ENCODE peak calls at places on chromosome 13, in four cellular contexts. B is GM12878, R is WTC11, C is HepG2. O is an unnamed sample.

GRCh38 chr13:69109891-69110525 is 997.6 kb upstream of the ATXN8OS start:
- DNase-seq in R (no peak), B (no peak), C (no peak), O (no peak)

GRCh38 chr13:101523732-101524131 is 71.3 kb downstream of the ITGBL1 start:
- DNase-seq in R (no peak), C (no peak), B (no peak), O (no peak)

GRCh38 chr13:27967736-27968315 is 1.3 kb downstream of the CDX2 start:
- DNase-seq in B (no peak), C (no peak), R (no peak), O (no peak)

GRCh38 chr13:39586142-39586541 is 16.9 kb downstream of the LHFPL6 start:
- DNase-seq in C (no peak), B (no peak), R (no peak), O (no peak)

GRCh38 chr13:33721719-33722118 is 96.2 kb upstream of the RFC3 start:
- DNase-seq in B (no peak), R (no peak), C (no peak), O (no peak)

GRCh38 chr13:52383362-52383761 is 22.6 kb downstream of the THSD1 start:
- DNase-seq in B (no peak), R (no peak), C (no peak), O (no peak)

GRCh38 chr13:98847780-98848179 is 95.3 kb upstream of the SLC15A1 start:
- DNase-seq in R (peak), C (no peak), B (no peak), O (peak)

GRCh38 chr13:65914707-65915106 is 1315.4 kb downstream of the PCDH9 start:
- DNase-seq in B (no peak), R (no peak), C (no peak), O (no peak)

GRCh38 chr13:95533545-95534135 is 18.9 kb upstream of the CLDN10 start:
- DNase-seq in R (peak), B (no peak), C (no peak), O (no peak)

GRCh38 chr13:24605923-24606372 is 74.3 kb upstream of the ATP12A start:
- DNase-seq in R (no peak), B (no peak), C (peak), O (peak)

GRCh38 chr13:113403255-113404104 is 39.5 kb upstream of the GRTP1 start:
- DNase-seq in C (no peak), B (no peak), R (peak), O (no peak)

GRCh38 chr13:28659611-28659970 is 661 bp downstream of the POMP start:
- DNase-seq in R (no peak), C (no peak), B (no peak), O (no peak)

GRCh38 chr13:95603887-95604533 is 40.5 kb downstream of the DZIP1 start:
- DNase-seq in C (peak), R (no peak), B (no peak), O (no peak)

GRCh38 chr13:32811297-32811800 is 204.9 kb upstream of the KL start:
- DNase-seq in R (no peak), C (no peak), B (peak), O (no peak)

GRCh38 chr13:98039964-98040363 is 86.5 kb downstream of the IPO5 start:
- DNase-seq in B (no peak), C (no peak), R (no peak), O (no peak)

DNA sequence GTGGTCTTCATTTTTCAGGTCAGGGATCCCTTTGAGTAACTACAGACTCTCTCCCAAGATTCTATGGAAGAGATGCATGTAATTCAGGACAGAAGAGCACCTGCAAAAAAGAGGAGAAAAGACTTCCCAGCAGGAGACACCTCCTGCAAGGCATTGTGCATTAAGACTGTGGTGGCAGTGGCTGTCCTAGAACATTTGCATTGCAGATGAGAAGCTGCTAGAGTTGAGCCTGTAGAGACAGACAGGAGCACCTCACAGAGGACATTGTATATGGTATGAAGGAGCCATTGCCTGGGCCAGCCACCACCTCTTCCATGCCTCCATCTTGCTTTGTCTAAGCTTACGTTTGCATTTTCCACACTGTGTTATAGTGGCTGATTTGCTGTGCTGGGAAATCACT is 11.2 kb upstream of the MYO16 start:
- DNase-seq in C (no peak), B (no peak), R (no peak), O (no peak)
- TF ChIP-seq TCF7 in C (no peak), B (no peak), R (no peak), O (no peak)

GRCh38 chr13:111251646-111252448 is 68.6 kb upstream of the TEX29 start:
- DNase-seq in C (no peak), B (no peak), R (no peak), O (no peak)

GRCh38 chr13:111247552-111247951 is 72.9 kb upstream of the TEX29 start:
- DNase-seq in C (peak), B (no peak), R (no peak), O (no peak)

GRCh38 chr13:111249637-111250360 is 70.6 kb upstream of the TEX29 start:
- DNase-seq in B (no peak), C (no peak), R (no peak), O (no peak)

GRCh38 chr13:111245781-111246384 is 74.6 kb upstream of the TEX29 start:
- DNase-seq in C (no peak), R (no peak), B (no peak), O (no peak)

DNA sequence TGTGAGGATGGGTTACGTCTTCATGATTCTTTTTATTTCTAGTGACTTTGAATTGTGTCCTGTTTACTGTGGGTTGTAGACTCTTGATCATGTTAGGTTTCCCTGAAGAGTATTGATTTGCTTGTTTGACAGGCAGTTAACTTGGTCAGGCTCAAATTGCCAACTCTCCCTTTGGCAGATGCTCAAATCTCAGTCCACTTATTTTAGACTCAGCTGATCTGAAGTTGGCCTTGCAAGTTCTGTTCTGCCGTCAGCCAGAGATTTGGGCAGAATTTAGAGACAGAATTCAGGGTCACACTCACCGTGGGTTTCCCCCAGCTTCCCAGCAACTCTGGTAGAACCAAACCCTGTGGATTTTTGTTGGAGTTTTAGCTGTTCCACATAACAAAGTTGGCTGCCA is 71.6 kb upstream of the TEX29 start:
- DNase-seq in C (no peak), R (no peak), B (no peak), O (no peak)
- TF ChIP-seq CREB1 in C (no peak), R (no peak), B (no peak), O (no peak)

GRCh38 chr13:74026753-74027152 is 107.5 kb downstream of the KLF12 start:
- DNase-seq in R (peak), B (peak), C (no peak), O (no peak)
- TF ChIP-seq TCF7 in R (no peak), B (no peak), C (no peak), O (no peak)

DNA sequence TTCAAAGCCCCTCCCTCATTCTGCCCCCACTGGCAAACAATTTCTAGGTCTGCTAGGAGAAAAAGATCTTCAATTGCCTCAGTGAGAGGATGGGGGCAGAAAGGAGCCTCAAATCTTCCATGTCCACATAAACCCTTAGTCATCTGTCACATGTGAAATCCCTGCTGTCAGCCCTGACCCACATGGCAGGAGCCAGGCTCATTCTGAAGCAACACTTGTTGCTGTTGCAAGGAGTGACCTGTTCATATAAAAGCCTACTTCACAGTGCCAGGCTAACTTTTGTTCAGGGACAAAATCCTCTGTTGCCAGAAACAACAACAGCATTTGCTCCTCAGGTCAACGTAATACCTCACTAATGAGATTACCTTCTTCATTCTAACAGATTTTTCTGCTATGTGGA is 70.5 kb downstream of the IRS2 start:
- DNase-seq in R (no peak), B (no peak), C (no peak), O (no peak)
- TF ChIP-seq CREB1 in R (no peak), B (no peak), C (no peak), O (no peak)

DNA sequence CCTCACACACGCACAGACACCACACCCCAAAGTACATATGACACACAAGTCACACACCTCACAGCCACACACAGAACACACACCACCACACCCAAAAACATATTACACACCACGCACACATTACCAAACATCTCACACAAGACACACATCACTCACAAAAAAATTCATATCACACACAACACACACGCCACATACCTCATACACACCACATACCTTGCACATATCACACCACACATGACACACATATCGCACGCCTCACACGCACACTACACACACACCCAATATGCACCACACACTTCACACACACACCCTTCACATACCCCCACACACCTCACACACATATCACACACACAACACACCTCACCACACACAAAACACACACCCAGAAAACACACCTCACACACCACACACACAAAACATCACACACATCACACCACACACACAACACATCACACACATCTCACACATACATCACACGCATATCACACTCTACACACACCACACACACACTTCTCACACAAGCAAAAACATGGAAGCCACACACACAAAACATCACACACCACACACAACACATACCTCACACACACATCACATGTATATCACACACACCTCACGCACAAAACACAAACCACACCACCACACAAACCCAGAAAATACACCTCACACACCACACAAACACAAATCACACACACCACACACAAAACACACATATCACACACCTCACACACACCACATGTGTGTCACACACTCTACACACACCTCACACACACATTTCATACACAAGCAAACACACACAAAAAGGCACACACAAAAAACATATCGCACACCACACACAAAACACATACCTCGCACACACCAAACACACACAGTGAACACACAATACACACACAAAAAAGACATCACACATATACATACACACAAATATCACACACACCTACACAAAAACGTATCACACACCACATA is 132.1 kb downstream of the CRYL1 start:
- DNase-seq in R (no peak), C (no peak), B (no peak), O (no peak)
- TF ChIP-seq TCF7 in R (no peak), C (no peak), B (no peak), O (no peak)

GRCh38 chr13:73429691-73430090 is 370.9 kb downstream of the KLF5 start:
- DNase-seq in B (no peak), C (no peak), R (no peak), O (no peak)
- TF ChIP-seq CREB1 in B (no peak), C (no peak), R (no peak), O (no peak)

GRCh38 chr13:21067794-21068193 is 6.4 kb upstream of the LATS2 start:
- DNase-seq in B (no peak), C (no peak), R (no peak), O (no peak)

GRCh38 chr13:21071015-21071414 is 9.6 kb upstream of the LATS2 start:
- DNase-seq in C (no peak), B (no peak), R (no peak), O (no peak)

GRCh38 chr13:21071894-21072293 is 10.5 kb upstream of the LATS2 start:
- DNase-seq in B (no peak), C (no peak), R (no peak), O (no peak)

GRCh38 chr13:21066946-21067345 is 5.6 kb upstream of the LATS2 start:
- DNase-seq in B (no peak), C (no peak), R (no peak), O (no peak)

DNA sequence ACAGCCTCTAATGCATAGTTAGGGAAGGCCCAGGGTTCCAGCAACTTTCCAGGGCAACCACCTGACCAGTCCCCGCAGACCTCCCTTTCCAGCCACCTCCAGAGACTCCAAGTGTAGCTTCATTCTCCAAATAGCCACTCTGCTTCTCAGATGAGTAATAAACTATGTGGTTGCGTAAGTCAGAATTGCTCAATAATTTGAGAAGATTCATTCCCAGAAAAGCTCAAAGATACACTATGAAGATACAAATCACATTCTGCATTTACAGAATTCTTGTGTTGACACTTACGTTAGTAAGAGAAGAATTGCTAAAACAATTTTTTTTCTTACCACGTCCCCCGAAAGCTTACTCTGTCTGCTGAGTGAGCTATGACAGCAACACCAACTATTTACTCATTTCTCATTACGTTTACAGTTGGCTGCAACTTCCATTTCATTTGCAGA is 8.2 kb upstream of the LATS2 start:
- DNase-seq in B (no peak), C (peak), R (no peak), O (no peak)
- TF ChIP-seq TCF7 in B (no peak), C (no peak), R (no peak), O (no peak)